ENCODE peak calls at places on chromosomes 12 and 14, in four cellular contexts. Q is NCI-H1105 treated with DMSO at 0.1 percent for 48 hours, A is heart left ventricle, Y is tibial artery. S is an unnamed sample.

GRCh38 chr14:60485600-60486251 is at the start of gene C14orf39:
- DNase-seq in Y (peak; percentile 59), A (no peak), Q (no peak), S (peak; percentile 64)

GRCh38 chr12:75460194-75460593 is 20.4 kb upstream of the GLIPR1 start:
- DNase-seq in Y (no peak), Q (no peak), A (no peak), S (no peak)

GRCh38 chr12:118513554-118513953 is 137.2 kb downstream of the SUDS3 start:
- DNase-seq in A (no peak), Q (no peak), Y (no peak), S (no peak)

GRCh38 chr14:81523616-81524015 is 10.0 kb downstream of the SEL1L start:
- DNase-seq in A (no peak), Y (no peak), Q (no peak), S (no peak)

GRCh38 chr14:99517643-99518381 is 36.6 kb downstream of the CCNK start:
- DNase-seq in Q (no peak), Y (peak; percentile 62), A (peak; percentile 54), S (peak; percentile 19)

GRCh38 chr14:101008196-101008595 is 104.7 kb upstream of the RTL1 start:
- DNase-seq in Y (no peak), Q (no peak), A (peak; percentile 51), S (no peak)

GRCh38 chr12:105986779-105987686 is 151.7 kb downstream of the NUAK1 start:
- DNase-seq in Y (no peak), Q (no peak), A (no peak), S (no peak)

GRCh38 chr14:105538481-105539049 is 12.2 kb downstream of the TMEM121 start:
- DNase-seq in Q (no peak), A (no peak), Y (peak; percentile 57), S (no peak)

GRCh38 chr14:24296341-24297157 is 3.0 kb downstream of the DHRS1 start:
- DNase-seq in A (peak; percentile 73), Y (no peak), Q (peak; percentile 57), S (peak; percentile 88)

GRCh38 chr12:25459541-25459951 is 93.5 kb downstream of the LMNTD1 start:
- DNase-seq in A (peak; percentile 73), Y (no peak), Q (no peak), S (no peak)

GRCh38 chr12:8817856-8818255 is 4.6 kb upstream of the A2ML1 start:
- DNase-seq in Q (no peak), Y (no peak), A (no peak), S (no peak)

GRCh38 chr14:103705524-103706284 is 9.5 kb downstream of the XRCC3 start:
- DNase-seq in Q (no peak), Y (no peak), A (peak; percentile 54), S (no peak)

GRCh38 chr12:70660620-70661219 is 23.5 kb upstream of the PTPRB start:
- DNase-seq in Q (no peak), A (no peak), Y (no peak), S (no peak)

GRCh38 chr12:132333273-132333672 is 3.9 kb upstream of the GALNT9 start:
- DNase-seq in Y (no peak), Q (no peak), A (no peak), S (no peak)

GRCh38 chr12:116222358-116222757 is 55.1 kb downstream of the MED13L start:
- DNase-seq in Y (peak; percentile 75), Q (peak; percentile 80), A (no peak), S (peak; percentile 89)

GRCh38 chr12:92539966-92540791 is 162.6 kb upstream of the PLEKHG7 start:
- DNase-seq in A (peak; percentile 66), Q (no peak), Y (no peak), S (no peak)

GRCh38 chr12:50103767-50104321 is at the start of gene GPD1:
- DNase-seq in A (peak; percentile 80), Q (peak; percentile 62), Y (peak; percentile 82), S (peak; percentile 87)

GRCh38 chr14:103908580-103908979 is 19.7 kb upstream of the TDRD9 start:
- DNase-seq in Y (no peak), A (no peak), Q (no peak), S (no peak)

GRCh38 chr12:92487138-92487485 is 215.7 kb upstream of the PLEKHG7 start:
- DNase-seq in Y (no peak), A (no peak), Q (no peak), S (no peak)

GRCh38 chr12:53241623-53242412 is 9.8 kb upstream of the RARG start:
- DNase-seq in Y (no peak), A (no peak), Q (no peak), S (no peak)

GRCh38 chr12:80714846-80715245 is 1.9 kb upstream of the MYF5 start:
- DNase-seq in Y (no peak), Q (no peak), A (no peak), S (no peak)

GRCh38 chr12:27517961-27518668 is 5.9 kb upstream of the PPFIBP1 start:
- DNase-seq in Q (peak; percentile 69), Y (no peak), A (no peak), S (no peak)

GRCh38 chr12:70638639-70639349 is 1.6 kb upstream of the PTPRB start:
- DNase-seq in A (no peak), Y (no peak), Q (no peak), S (no peak)

GRCh38 chr14:99517046-99517642 is 35.9 kb downstream of the CCNK start:
- DNase-seq in A (peak; percentile 57), Y (peak; percentile 59), Q (no peak), S (no peak)

GRCh38 chr12:56029166-56029519 is 8.3 kb downstream of the IKZF4 start:
- DNase-seq in Q (no peak), Y (no peak), A (no peak), S (peak; percentile 72)

GRCh38 chr12:94286580-94287244 is 138.3 kb downstream of the PLXNC1 start:
- DNase-seq in Q (no peak), Y (no peak), A (no peak), S (no peak)

GRCh38 chr14:49405291-49405690 is 180.9 kb downstream of the RPS29 start:
- DNase-seq in Y (no peak), Q (no peak), A (no peak), S (peak; percentile 59)

GRCh38 chr14:104579507-104579906 is at the start of gene C14orf180:
- DNase-seq in Y (peak; percentile 73), Q (no peak), A (peak; percentile 79), S (peak; percentile 46)

GRCh38 chr12:34363050-34363673 is 340.9 kb downstream of the ALG10 start:
- DNase-seq in Q (no peak), A (no peak), Y (no peak), S (no peak)

GRCh38 chr12:93539821-93540220 is 32.7 kb upstream of the SOCS2 start:
- DNase-seq in Y (no peak), A (no peak), Q (no peak), S (no peak)

GRCh38 chr12:53290661-53291060 is 4.7 kb upstream of the PFDN5 start:
- DNase-seq in Q (no peak), A (no peak), Y (no peak), S (no peak)

GRCh38 chr14:73761621-73762355 is 47.6 kb upstream of the PNMA1 start:
- DNase-seq in Q (no peak), Y (no peak), A (no peak), S (no peak)

GRCh38 chr14:52944267-52944666 is 6.6 kb downstream of the FERMT2 start:
- DNase-seq in Q (no peak), A (no peak), Y (no peak), S (no peak)

GRCh38 chr12:28855761-28856160 is 293.3 kb upstream of the FAR2 start:
- DNase-seq in Y (no peak), Q (no peak), A (no peak), S (no peak)

GRCh38 chr14:103744621-103745395 is 29.2 kb downstream of the ZFYVE21 start:
- DNase-seq in A (no peak), Y (no peak), Q (no peak), S (no peak)

GRCh38 chr12:131177599-131177998 is 223.9 kb downstream of the ADGRD1 start:
- DNase-seq in Y (no peak), A (no peak), Q (no peak), S (no peak)

GRCh38 chr14:68780358-68781160 is 12.3 kb downstream of the ZFP36L1 start:
- DNase-seq in A (peak; percentile 86), Y (peak; percentile 84), Q (no peak), S (peak; percentile 75)